ENCODE peak calls at places on chromosomes 6 and 20, in seven cellular contexts. One of them, this sample, is unnamed.

GRCh38 chr20:41002842-41003142 is 25.8 kb upstream of the TOP1 start:
- DNase-seq in A549: no peak
- DNase-seq in ovary: no peak
- DNase-seq in stomach: no peak
- DNase-seq in transverse colon: no peak
- DNase-seq in suprapubic skin: no peak
- DNase-seq in H1: no peak
- DNase-seq in this sample: no peak

GRCh38 chr6:11412011-11412424 is 125.5 kb upstream of the TMEM170B start:
- DNase-seq in suprapubic skin: no peak
- DNase-seq in stomach: no peak
- DNase-seq in transverse colon: no peak
- DNase-seq in A549: no peak
- DNase-seq in H1: no peak
- DNase-seq in ovary: no peak
- DNase-seq in this sample: no peak

GRCh38 chr20:40160151-40160550 is 528.9 kb downstream of the MAFB start:
- DNase-seq in A549: peak
- DNase-seq in transverse colon: peak
- DNase-seq in ovary: no peak
- DNase-seq in stomach: peak
- DNase-seq in suprapubic skin: peak
- DNase-seq in H1: peak
- DNase-seq in this sample: peak

GRCh38 chr20:38805958-38806854 is 709 bp downstream of the PPP1R16B start:
- DNase-seq in A549: no peak
- DNase-seq in suprapubic skin: no peak
- DNase-seq in transverse colon: peak
- DNase-seq in H1: no peak
- DNase-seq in stomach: no peak
- DNase-seq in ovary: no peak
- DNase-seq in this sample: no peak

GRCh38 chr6:30396833-30397479 is 52.0 kb downstream of the RPP21 start:
- DNase-seq in stomach: peak
- DNase-seq in ovary: peak
- DNase-seq in A549: peak
- DNase-seq in H1: peak
- DNase-seq in transverse colon: peak
- DNase-seq in suprapubic skin: peak
- DNase-seq in this sample: peak

GRCh38 chr6:75084872-75085381 is 120.9 kb downstream of the COL12A1 start:
- DNase-seq in stomach: peak
- DNase-seq in H1: no peak
- DNase-seq in suprapubic skin: no peak
- DNase-seq in ovary: peak
- DNase-seq in transverse colon: peak
- DNase-seq in A549: no peak
- DNase-seq in this sample: no peak

GRCh38 chr20:19876828-19877227 is 118.8 kb downstream of the RIN2 start:
- DNase-seq in ovary: no peak
- DNase-seq in stomach: no peak
- DNase-seq in suprapubic skin: no peak
- DNase-seq in H1: no peak
- DNase-seq in A549: no peak
- DNase-seq in transverse colon: no peak
- DNase-seq in this sample: no peak

GRCh38 chr20:45402946-45403345 is 5.1 kb upstream of the DBNDD2 start:
- DNase-seq in stomach: no peak
- DNase-seq in A549: no peak
- DNase-seq in transverse colon: no peak
- DNase-seq in ovary: no peak
- DNase-seq in suprapubic skin: no peak
- DNase-seq in H1: no peak
- DNase-seq in this sample: no peak

GRCh38 chr6:112576421-112576820 is 229.3 kb downstream of the RFPL4B start:
- DNase-seq in A549: no peak
- DNase-seq in ovary: no peak
- DNase-seq in H1: no peak
- DNase-seq in stomach: no peak
- DNase-seq in transverse colon: no peak
- DNase-seq in suprapubic skin: no peak
- DNase-seq in this sample: no peak

GRCh38 chr6:35317483-35318199 is 20.0 kb downstream of the DEF6 start:
- DNase-seq in suprapubic skin: no peak
- DNase-seq in A549: no peak
- DNase-seq in stomach: no peak
- DNase-seq in H1: no peak
- DNase-seq in transverse colon: no peak
- DNase-seq in ovary: no peak
- DNase-seq in this sample: no peak

GRCh38 chr6:70668499-70668812 is 773 bp downstream of the SMAP1 start:
- DNase-seq in ovary: no peak
- DNase-seq in stomach: no peak
- DNase-seq in transverse colon: no peak
- DNase-seq in H1: no peak
- DNase-seq in A549: peak
- DNase-seq in suprapubic skin: no peak
- DNase-seq in this sample: no peak

GRCh38 chr6:156657311-156657710 is 119.9 kb upstream of the ARID1B start:
- DNase-seq in H1: no peak
- DNase-seq in stomach: no peak
- DNase-seq in transverse colon: no peak
- DNase-seq in ovary: no peak
- DNase-seq in suprapubic skin: no peak
- DNase-seq in A549: no peak
- DNase-seq in this sample: no peak

GRCh38 chr20:2558581-2559301 is 22.4 kb downstream of the TMC2 start:
- DNase-seq in ovary: no peak
- DNase-seq in transverse colon: no peak
- DNase-seq in stomach: no peak
- DNase-seq in H1: no peak
- DNase-seq in A549: peak
- DNase-seq in suprapubic skin: no peak
- DNase-seq in this sample: no peak

GRCh38 chr6:125931733-125932450 is 24.7 kb upstream of the HINT3 start:
- DNase-seq in ovary: no peak
- DNase-seq in H1: no peak
- DNase-seq in transverse colon: no peak
- DNase-seq in A549: no peak
- DNase-seq in stomach: no peak
- DNase-seq in suprapubic skin: no peak
- DNase-seq in this sample: no peak

GRCh38 chr6:41371461-41371991 is 36.1 kb downstream of the NCR2 start:
- DNase-seq in ovary: peak
- DNase-seq in A549: no peak
- DNase-seq in stomach: peak
- DNase-seq in H1: no peak
- DNase-seq in suprapubic skin: no peak
- DNase-seq in transverse colon: peak
- DNase-seq in this sample: no peak

GRCh38 chr6:136696783-136697364 is 95.4 kb downstream of the MAP3K5 start:
- DNase-seq in ovary: no peak
- DNase-seq in transverse colon: no peak
- DNase-seq in stomach: no peak
- DNase-seq in A549: no peak
- DNase-seq in H1: no peak
- DNase-seq in suprapubic skin: no peak
- DNase-seq in this sample: no peak

GRCh38 chr20:32685541-32686529 is 12.1 kb upstream of the C20orf203 start:
- DNase-seq in transverse colon: no peak
- DNase-seq in ovary: no peak
- DNase-seq in suprapubic skin: no peak
- DNase-seq in A549: no peak
- DNase-seq in H1: no peak
- DNase-seq in stomach: no peak
- DNase-seq in this sample: no peak

GRCh38 chr6:99838607-99839006 is 155.4 kb downstream of the MCHR2 start:
- DNase-seq in suprapubic skin: no peak
- DNase-seq in stomach: no peak
- DNase-seq in transverse colon: no peak
- DNase-seq in A549: no peak
- DNase-seq in H1: no peak
- DNase-seq in ovary: no peak
- DNase-seq in this sample: no peak

GRCh38 chr6:137641474-137642077 is 147.4 kb upstream of the OLIG3 start:
- DNase-seq in stomach: peak
- DNase-seq in transverse colon: peak
- DNase-seq in H1: peak
- DNase-seq in suprapubic skin: no peak
- DNase-seq in ovary: peak
- DNase-seq in A549: peak
- DNase-seq in this sample: peak

GRCh38 chr20:50679753-50680105 is 11.6 kb downstream of the RIPOR3 start:
- DNase-seq in transverse colon: no peak
- DNase-seq in ovary: no peak
- DNase-seq in H1: no peak
- DNase-seq in A549: no peak
- DNase-seq in suprapubic skin: no peak
- DNase-seq in stomach: no peak
- DNase-seq in this sample: no peak

GRCh38 chr20:50676888-50677287 is 14.5 kb downstream of the RIPOR3 start:
- DNase-seq in ovary: no peak
- DNase-seq in H1: no peak
- DNase-seq in A549: no peak
- DNase-seq in suprapubic skin: no peak
- DNase-seq in stomach: no peak
- DNase-seq in transverse colon: no peak
- DNase-seq in this sample: no peak

GRCh38 chr20:50680106-50680960 is 11.0 kb downstream of the RIPOR3 start:
- DNase-seq in suprapubic skin: no peak
- DNase-seq in ovary: peak
- DNase-seq in stomach: peak
- DNase-seq in H1: no peak
- DNase-seq in transverse colon: peak
- DNase-seq in A549: no peak
- DNase-seq in this sample: peak

GRCh38 chr20:50675671-50676376 is 15.5 kb downstream of the RIPOR3 start:
- DNase-seq in ovary: no peak
- DNase-seq in transverse colon: no peak
- DNase-seq in stomach: no peak
- DNase-seq in A549: no peak
- DNase-seq in suprapubic skin: no peak
- DNase-seq in H1: no peak
- DNase-seq in this sample: no peak

GRCh38 chr20:50678213-50678898 is 13.0 kb downstream of the RIPOR3 start:
- DNase-seq in suprapubic skin: no peak
- DNase-seq in stomach: peak
- DNase-seq in ovary: peak
- DNase-seq in transverse colon: peak
- DNase-seq in A549: no peak
- DNase-seq in H1: no peak
- DNase-seq in this sample: no peak
- TF ChIP-seq EP300 in suprapubic skin: no peak
- TF ChIP-seq EP300 in stomach: no peak
- TF ChIP-seq EP300 in ovary: no peak
- TF ChIP-seq EP300 in transverse colon: no peak
- TF ChIP-seq EP300 in A549: no peak
- TF ChIP-seq EP300 in H1: no peak
- TF ChIP-seq EP300 in this sample: no peak

GRCh38 chr6:161393839-161394364 is 120.0 kb upstream of the AGPAT4 start:
- DNase-seq in transverse colon: peak
- DNase-seq in stomach: no peak
- DNase-seq in H1: no peak
- DNase-seq in A549: peak
- DNase-seq in ovary: no peak
- DNase-seq in suprapubic skin: no peak
- DNase-seq in this sample: no peak
- TF ChIP-seq CTCF in transverse colon: peak
- TF ChIP-seq CTCF in stomach: no peak
- TF ChIP-seq CTCF in H1: peak
- TF ChIP-seq CTCF in A549: peak
- TF ChIP-seq CTCF in ovary: peak
- TF ChIP-seq CTCF in suprapubic skin: peak
- TF ChIP-seq CTCF in this sample: peak

GRCh38 chr6:111210074-111210729 is 122.9 kb downstream of the SLC16A10 start:
- DNase-seq in transverse colon: no peak
- DNase-seq in stomach: no peak
- DNase-seq in A549: peak
- DNase-seq in ovary: no peak
- DNase-seq in suprapubic skin: no peak
- DNase-seq in H1: no peak
- DNase-seq in this sample: peak

GRCh38 chr6:111212625-111213024 is 125.3 kb downstream of the SLC16A10 start:
- DNase-seq in ovary: no peak
- DNase-seq in transverse colon: no peak
- DNase-seq in stomach: no peak
- DNase-seq in suprapubic skin: no peak
- DNase-seq in A549: no peak
- DNase-seq in H1: no peak
- DNase-seq in this sample: no peak

GRCh38 chr6:111208928-111209327 is 121.6 kb downstream of the SLC16A10 start:
- DNase-seq in A549: no peak
- DNase-seq in stomach: no peak
- DNase-seq in H1: no peak
- DNase-seq in ovary: no peak
- DNase-seq in transverse colon: no peak
- DNase-seq in suprapubic skin: no peak
- DNase-seq in this sample: no peak

GRCh38 chr6:111215134-111215533 is 127.8 kb downstream of the SLC16A10 start:
- DNase-seq in A549: no peak
- DNase-seq in stomach: no peak
- DNase-seq in H1: no peak
- DNase-seq in ovary: no peak
- DNase-seq in suprapubic skin: no peak
- DNase-seq in transverse colon: no peak
- DNase-seq in this sample: no peak

DNA sequence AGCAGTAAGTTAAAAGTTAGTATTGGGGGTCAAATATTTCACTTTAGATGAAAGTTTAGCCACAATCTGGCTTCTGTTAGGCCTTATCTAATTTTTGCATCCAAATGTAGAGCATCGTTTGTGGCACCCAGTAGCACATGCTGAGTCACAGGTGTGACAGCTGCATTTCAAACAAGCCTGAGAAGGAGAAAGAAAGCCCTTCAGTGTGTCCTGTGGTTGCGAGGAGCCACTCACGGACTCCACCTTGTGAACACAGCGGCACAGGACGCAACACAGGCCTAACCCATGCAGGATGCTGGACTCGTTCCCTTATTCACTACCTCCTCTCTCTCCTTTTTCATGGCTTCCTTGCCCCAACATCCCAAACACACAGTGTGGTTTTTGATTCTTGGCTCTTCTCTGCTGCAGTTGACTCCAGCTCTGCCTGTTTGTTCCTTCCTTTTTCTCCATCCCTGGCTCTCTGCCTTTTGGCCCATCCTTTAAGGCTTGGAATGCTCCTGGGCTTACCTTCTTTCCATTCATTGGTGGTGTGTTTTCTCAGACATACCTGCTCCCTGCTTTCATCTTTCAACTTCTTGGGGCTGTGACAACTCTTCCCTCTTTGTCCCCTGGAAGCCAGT is 124.2 kb downstream of the SLC16A10 start:
- DNase-seq in A549: no peak
- DNase-seq in suprapubic skin: no peak
- DNase-seq in stomach: peak
- DNase-seq in transverse colon: no peak
- DNase-seq in H1: no peak
- DNase-seq in ovary: no peak
- DNase-seq in this sample: no peak
- TF ChIP-seq EP300 in A549: no peak
- TF ChIP-seq EP300 in suprapubic skin: no peak
- TF ChIP-seq EP300 in stomach: no peak
- TF ChIP-seq EP300 in transverse colon: no peak
- TF ChIP-seq EP300 in H1: no peak
- TF ChIP-seq EP300 in ovary: no peak
- TF ChIP-seq EP300 in this sample: no peak

GRCh38 chr20:47066484-47067270 is 172.0 kb downstream of the EYA2 start:
- DNase-seq in suprapubic skin: peak
- DNase-seq in A549: no peak
- DNase-seq in H1: no peak
- DNase-seq in ovary: no peak
- DNase-seq in stomach: no peak
- DNase-seq in transverse colon: no peak
- DNase-seq in this sample: no peak
- TF ChIP-seq CTCF in suprapubic skin: no peak
- TF ChIP-seq CTCF in A549: no peak
- TF ChIP-seq CTCF in H1: no peak
- TF ChIP-seq CTCF in ovary: no peak
- TF ChIP-seq CTCF in stomach: no peak
- TF ChIP-seq CTCF in transverse colon: no peak
- TF ChIP-seq CTCF in this sample: no peak